ENCODE peak calls at places on chromosomes 2 and 18, in four cellular contexts. One of them, this sample, is unnamed.

GRCh38 chr2:158103358-158104021 is 1.8 kb downstream of the UPP2 start:
- DNase-seq in lower leg skin: no peak
- DNase-seq in GM06990: no peak
- DNase-seq in A549: no peak
- DNase-seq in this sample: no peak

GRCh38 chr2:238846503-238847431 is 1.1 kb upstream of the TWIST2 start:
- DNase-seq in lower leg skin: no peak
- DNase-seq in GM06990: no peak
- DNase-seq in A549: no peak
- DNase-seq in this sample: no peak

GRCh38 chr2:240229603-240230423 is 89.4 kb upstream of the OTOS start:
- DNase-seq in lower leg skin: no peak
- DNase-seq in GM06990: no peak
- DNase-seq in A549: no peak
- DNase-seq in this sample: no peak

GRCh38 chr2:69305712-69306611 is 81.1 kb downstream of the GFPT1 start:
- DNase-seq in lower leg skin: no peak
- DNase-seq in GM06990: no peak
- DNase-seq in A549: peak
- DNase-seq in this sample: no peak

GRCh38 chr2:231621051-231621879 is 28.6 kb downstream of the TEX44 start:
- DNase-seq in lower leg skin: peak
- DNase-seq in GM06990: no peak
- DNase-seq in A549: no peak
- DNase-seq in this sample: no peak

GRCh38 chr2:231308631-231309414 is 86.7 kb upstream of the B3GNT7 start:
- DNase-seq in lower leg skin: no peak
- DNase-seq in GM06990: no peak
- DNase-seq in A549: peak
- DNase-seq in this sample: no peak

GRCh38 chr2:135162377-135162776 is 110.3 kb downstream of the RAB3GAP1 start:
- DNase-seq in lower leg skin: no peak
- DNase-seq in GM06990: no peak
- DNase-seq in A549: no peak
- DNase-seq in this sample: no peak

GRCh38 chr2:67130526-67131309 is 266.4 kb upstream of the ETAA1 start:
- DNase-seq in lower leg skin: no peak
- DNase-seq in GM06990: no peak
- DNase-seq in A549: no peak
- DNase-seq in this sample: no peak

GRCh38 chr2:31413876-31414550 is 529 bp downstream of the XDH start:
- DNase-seq in lower leg skin: no peak
- DNase-seq in GM06990: no peak
- DNase-seq in A549: peak
- DNase-seq in this sample: no peak
- TF ChIP-seq CTCF in lower leg skin: no peak
- TF ChIP-seq CTCF in GM06990: peak
- TF ChIP-seq CTCF in A549: peak
- TF ChIP-seq CTCF in this sample: peak

GRCh38 chr2:217573565-217573964 is 429.2 kb downstream of the TNS1 start:
- DNase-seq in lower leg skin: no peak
- DNase-seq in GM06990: no peak
- DNase-seq in A549: peak
- DNase-seq in this sample: no peak

GRCh38 chr2:217568289-217568985 is 434.4 kb downstream of the TNS1 start:
- DNase-seq in lower leg skin: no peak
- DNase-seq in GM06990: no peak
- DNase-seq in A549: no peak
- DNase-seq in this sample: no peak

GRCh38 chr2:217570394-217570793 is 432.4 kb downstream of the TNS1 start:
- DNase-seq in lower leg skin: no peak
- DNase-seq in GM06990: no peak
- DNase-seq in A549: no peak
- DNase-seq in this sample: no peak
- TF ChIP-seq CTCF in lower leg skin: no peak
- TF ChIP-seq CTCF in GM06990: no peak
- TF ChIP-seq CTCF in A549: no peak
- TF ChIP-seq CTCF in this sample: no peak

GRCh38 chr18:63828120-63828519 is 52.9 kb downstream of the SERPINB7 start:
- DNase-seq in lower leg skin: no peak
- DNase-seq in GM06990: no peak
- DNase-seq in A549: no peak
- DNase-seq in this sample: no peak

GRCh38 chr18:63819780-63820179 is 44.6 kb downstream of the SERPINB7 start:
- DNase-seq in lower leg skin: no peak
- DNase-seq in GM06990: no peak
- DNase-seq in A549: no peak
- DNase-seq in this sample: no peak

GRCh38 chr18:63824220-63824525 is 49.0 kb downstream of the SERPINB7 start:
- DNase-seq in lower leg skin: no peak
- DNase-seq in GM06990: no peak
- DNase-seq in A549: no peak
- DNase-seq in this sample: no peak

GRCh38 chr18:63820694-63821093 is 45.5 kb downstream of the SERPINB7 start:
- DNase-seq in lower leg skin: no peak
- DNase-seq in GM06990: no peak
- DNase-seq in A549: no peak
- DNase-seq in this sample: no peak

GRCh38 chr18:63823516-63824219 is 48.5 kb downstream of the SERPINB7 start:
- DNase-seq in lower leg skin: no peak
- DNase-seq in GM06990: no peak
- DNase-seq in A549: no peak
- DNase-seq in this sample: no peak
- TF ChIP-seq CTCF in lower leg skin: no peak
- TF ChIP-seq CTCF in GM06990: peak
- TF ChIP-seq CTCF in A549: no peak
- TF ChIP-seq CTCF in this sample: peak

GRCh38 chr2:63486861-63487290 is 101.4 kb downstream of the WDPCP start:
- DNase-seq in lower leg skin: no peak
- DNase-seq in GM06990: no peak
- DNase-seq in A549: peak
- DNase-seq in this sample: no peak
- TF ChIP-seq CTCF in lower leg skin: no peak
- TF ChIP-seq CTCF in GM06990: peak
- TF ChIP-seq CTCF in A549: peak
- TF ChIP-seq CTCF in this sample: peak

GRCh38 chr18:58599106-58599505 is 29.8 kb downstream of the ALPK2 start:
- DNase-seq in lower leg skin: no peak
- DNase-seq in GM06990: no peak
- DNase-seq in A549: no peak
- DNase-seq in this sample: no peak

GRCh38 chr18:58597649-58598048 is 31.2 kb downstream of the ALPK2 start:
- DNase-seq in lower leg skin: no peak
- DNase-seq in GM06990: no peak
- DNase-seq in A549: no peak
- DNase-seq in this sample: no peak

GRCh38 chr18:58592223-58593214 is 36.4 kb downstream of the ALPK2 start:
- DNase-seq in lower leg skin: no peak
- DNase-seq in GM06990: no peak
- DNase-seq in A549: no peak
- DNase-seq in this sample: no peak

GRCh38 chr18:58593930-58594329 is 35.0 kb downstream of the ALPK2 start:
- DNase-seq in lower leg skin: no peak
- DNase-seq in GM06990: no peak
- DNase-seq in A549: no peak
- DNase-seq in this sample: no peak

DNA sequence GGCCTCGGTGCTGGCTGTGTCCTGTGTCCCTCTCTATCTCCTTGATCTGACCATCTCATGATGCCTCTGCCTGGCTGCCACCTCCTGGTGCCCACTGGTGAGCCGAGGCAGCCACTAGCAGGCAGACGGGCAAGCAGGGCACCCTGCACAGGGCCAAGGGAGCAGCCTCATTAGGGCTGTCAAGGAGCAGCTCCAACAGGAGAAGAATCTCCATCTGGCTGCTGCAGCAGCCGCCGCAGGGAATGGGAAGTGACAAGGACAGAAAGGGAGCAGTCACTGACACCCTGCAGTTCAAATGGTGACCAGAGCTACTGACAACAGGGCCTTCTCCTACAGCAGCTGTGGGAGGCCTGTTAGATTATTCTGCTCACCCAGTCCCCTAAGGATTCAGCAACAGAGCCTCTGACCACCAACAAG is 32.6 kb downstream of the ALPK2 start:
- DNase-seq in lower leg skin: no peak
- DNase-seq in GM06990: no peak
- DNase-seq in A549: no peak
- DNase-seq in this sample: no peak
- TF ChIP-seq CTCF in lower leg skin: no peak
- TF ChIP-seq CTCF in GM06990: no peak
- TF ChIP-seq CTCF in A549: no peak
- TF ChIP-seq CTCF in this sample: no peak

GRCh38 chr2:24683408-24683807 is 109.8 kb downstream of the PTRHD1 start:
- DNase-seq in lower leg skin: no peak
- DNase-seq in GM06990: no peak
- DNase-seq in A549: no peak
- DNase-seq in this sample: no peak
- TF ChIP-seq CTCF in lower leg skin: no peak
- TF ChIP-seq CTCF in GM06990: no peak
- TF ChIP-seq CTCF in A549: no peak
- TF ChIP-seq CTCF in this sample: no peak

GRCh38 chr2:127034056-127034455 is 72.9 kb downstream of the BIN1 start:
- DNase-seq in lower leg skin: no peak
- DNase-seq in GM06990: no peak
- DNase-seq in A549: no peak
- DNase-seq in this sample: no peak
- TF ChIP-seq CTCF in lower leg skin: no peak
- TF ChIP-seq CTCF in GM06990: no peak
- TF ChIP-seq CTCF in A549: no peak
- TF ChIP-seq CTCF in this sample: no peak

GRCh38 chr2:23399674-23400261 is 14.8 kb downstream of the KLHL29 start:
- DNase-seq in lower leg skin: no peak
- DNase-seq in GM06990: no peak
- DNase-seq in A549: no peak
- DNase-seq in this sample: no peak
- TF ChIP-seq CTCF in lower leg skin: no peak
- TF ChIP-seq CTCF in GM06990: peak
- TF ChIP-seq CTCF in A549: no peak
- TF ChIP-seq CTCF in this sample: no peak

GRCh38 chr18:21242141-21243040 is at the start of gene GREB1L:
- DNase-seq in lower leg skin: peak
- DNase-seq in GM06990: peak
- DNase-seq in A549: peak
- DNase-seq in this sample: no peak
- TF ChIP-seq CTCF in lower leg skin: no peak
- TF ChIP-seq CTCF in GM06990: no peak
- TF ChIP-seq CTCF in A549: peak
- TF ChIP-seq CTCF in this sample: peak

GRCh38 chr2:15593327-15593705 is 1.6 kb downstream of the DDX1 start:
- DNase-seq in lower leg skin: no peak
- DNase-seq in GM06990: no peak
- DNase-seq in A549: no peak
- DNase-seq in this sample: no peak

GRCh38 chr2:15594291-15595256 is 2.9 kb downstream of the DDX1 start:
- DNase-seq in lower leg skin: no peak
- DNase-seq in GM06990: no peak
- DNase-seq in A549: no peak
- DNase-seq in this sample: no peak

GRCh38 chr2:15591373-15591691 is 336 bp upstream of the DDX1 start:
- DNase-seq in lower leg skin: no peak
- DNase-seq in GM06990: no peak
- DNase-seq in A549: no peak
- DNase-seq in this sample: no peak

GRCh38 chr2:15588329-15588919 is 3.2 kb upstream of the DDX1 start:
- DNase-seq in lower leg skin: peak
- DNase-seq in GM06990: no peak
- DNase-seq in A549: peak
- DNase-seq in this sample: no peak

DNA sequence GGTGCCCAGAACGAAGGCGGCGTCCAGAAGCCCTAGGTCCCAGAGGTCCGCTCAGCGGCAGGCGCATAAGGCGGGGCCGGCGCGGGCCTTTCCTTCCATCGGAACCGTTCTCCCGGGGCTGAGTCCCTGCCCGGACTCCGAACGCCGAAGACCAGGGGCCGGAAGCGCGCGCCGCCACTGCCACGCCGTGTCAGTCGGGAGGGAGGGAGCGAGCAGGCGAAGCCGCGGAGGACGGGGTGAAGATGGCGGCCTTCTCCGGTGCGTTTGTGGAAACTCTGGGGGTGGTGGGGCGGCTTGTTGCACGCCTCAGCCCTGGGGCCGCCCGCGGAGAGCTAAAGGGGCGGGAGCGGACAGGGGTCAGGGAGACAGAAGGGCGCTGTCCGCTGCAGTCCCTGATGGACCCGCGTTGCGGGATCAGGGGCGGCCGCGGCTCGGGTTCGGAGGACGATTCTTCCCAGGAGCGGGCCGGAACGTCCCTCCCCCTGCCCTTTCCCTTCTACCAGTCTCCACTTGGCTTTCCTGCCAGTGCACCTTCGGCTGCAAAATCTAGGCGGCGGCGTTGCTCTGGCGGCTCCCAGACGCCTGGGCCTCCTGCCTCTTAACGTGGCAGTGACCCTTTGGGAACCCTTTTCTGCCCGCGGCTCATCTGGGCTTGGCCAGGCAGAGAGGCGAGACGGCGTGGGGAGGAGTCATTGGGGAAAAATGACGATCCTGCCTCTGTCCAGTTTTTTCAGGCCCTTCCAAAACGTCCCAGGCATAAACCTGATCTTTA is at the start of gene DDX1:
- DNase-seq in lower leg skin: peak
- DNase-seq in GM06990: peak
- DNase-seq in A549: peak
- DNase-seq in this sample: peak
- TF ChIP-seq CTCF in lower leg skin: no peak
- TF ChIP-seq CTCF in GM06990: no peak
- TF ChIP-seq CTCF in A549: no peak
- TF ChIP-seq CTCF in this sample: peak

This sample was measured in LNCaP clone FGC.